ENCODE peak calls at places on chromosomes 4 and X, in nine cellular contexts. One of them, this sample, is unnamed.

GRCh38 chr4:145557720-145558119 is 61.5 kb upstream of the MMAA start:
- DNase-seq in CD8-positive, alpha-beta T cell: peak; percentile 38
- DNase-seq in lung: peak; percentile 53
- DNase-seq in ovary: no peak
- DNase-seq in Karpas-422: peak; percentile 91
- DNase-seq in thoracic aorta: no peak
- DNase-seq in Peyer's patch: peak; percentile 60
- DNase-seq in GM23248: peak; percentile 82
- DNase-seq in psoas muscle: peak; percentile 44
- DNase-seq in this sample: peak; percentile 11

GRCh38 chrX:121649414-121649813 is 602.0 kb downstream of the GLUD2 start:
- DNase-seq in CD8-positive, alpha-beta T cell: no peak
- DNase-seq in lung: no peak
- DNase-seq in ovary: no peak
- DNase-seq in Karpas-422: no peak
- DNase-seq in thoracic aorta: no peak
- DNase-seq in Peyer's patch: no peak
- DNase-seq in GM23248: no peak
- DNase-seq in psoas muscle: no peak
- DNase-seq in this sample: no peak

GRCh38 chrX:46254623-46255022 is 290.6 kb downstream of the ZNF674 start:
- DNase-seq in CD8-positive, alpha-beta T cell: no peak
- DNase-seq in lung: no peak
- DNase-seq in ovary: no peak
- DNase-seq in Karpas-422: no peak
- DNase-seq in thoracic aorta: no peak
- DNase-seq in Peyer's patch: no peak
- DNase-seq in GM23248: no peak
- DNase-seq in psoas muscle: no peak
- DNase-seq in this sample: no peak

GRCh38 chr4:36773467-36773866 is 471.1 kb upstream of the NWD2 start:
- DNase-seq in CD8-positive, alpha-beta T cell: no peak
- DNase-seq in lung: no peak
- DNase-seq in ovary: no peak
- DNase-seq in Karpas-422: no peak
- DNase-seq in thoracic aorta: no peak
- DNase-seq in Peyer's patch: no peak
- DNase-seq in GM23248: no peak
- DNase-seq in psoas muscle: no peak
- DNase-seq in this sample: no peak

GRCh38 chr4:184349283-184350039 is 124.9 kb downstream of the IRF2 start:
- DNase-seq in CD8-positive, alpha-beta T cell: no peak
- DNase-seq in lung: no peak
- DNase-seq in ovary: peak; percentile 59
- DNase-seq in Karpas-422: no peak
- DNase-seq in thoracic aorta: no peak
- DNase-seq in Peyer's patch: peak; percentile 61
- DNase-seq in GM23248: no peak
- DNase-seq in psoas muscle: no peak
- DNase-seq in this sample: no peak

GRCh38 chr4:56683455-56683854 is 2.4 kb upstream of the HOPX start:
- DNase-seq in CD8-positive, alpha-beta T cell: no peak
- DNase-seq in lung: no peak
- DNase-seq in ovary: no peak
- DNase-seq in Karpas-422: no peak
- DNase-seq in thoracic aorta: no peak
- DNase-seq in Peyer's patch: no peak
- DNase-seq in GM23248: no peak
- DNase-seq in psoas muscle: no peak
- DNase-seq in this sample: no peak

GRCh38 chrX:78375894-78376293 is 48.5 kb upstream of the CYSLTR1 start:
- DNase-seq in CD8-positive, alpha-beta T cell: no peak
- DNase-seq in lung: no peak
- DNase-seq in ovary: no peak
- DNase-seq in Karpas-422: no peak
- DNase-seq in thoracic aorta: no peak
- DNase-seq in Peyer's patch: no peak
- DNase-seq in GM23248: peak; percentile 0
- DNase-seq in psoas muscle: no peak
- DNase-seq in this sample: no peak

GRCh38 chr4:3364634-3365314 is 72.0 kb downstream of the RGS12 start:
- DNase-seq in CD8-positive, alpha-beta T cell: no peak
- DNase-seq in lung: peak; percentile 23
- DNase-seq in ovary: no peak
- DNase-seq in Karpas-422: no peak
- DNase-seq in thoracic aorta: no peak
- DNase-seq in Peyer's patch: no peak
- DNase-seq in GM23248: no peak
- DNase-seq in psoas muscle: no peak
- DNase-seq in this sample: no peak

GRCh38 chr4:174349156-174349555 is 65.4 kb downstream of the CEP44 start:
- DNase-seq in CD8-positive, alpha-beta T cell: no peak
- DNase-seq in lung: no peak
- DNase-seq in ovary: no peak
- DNase-seq in Karpas-422: no peak
- DNase-seq in thoracic aorta: no peak
- DNase-seq in Peyer's patch: no peak
- DNase-seq in GM23248: no peak
- DNase-seq in psoas muscle: no peak
- DNase-seq in this sample: no peak

DNA sequence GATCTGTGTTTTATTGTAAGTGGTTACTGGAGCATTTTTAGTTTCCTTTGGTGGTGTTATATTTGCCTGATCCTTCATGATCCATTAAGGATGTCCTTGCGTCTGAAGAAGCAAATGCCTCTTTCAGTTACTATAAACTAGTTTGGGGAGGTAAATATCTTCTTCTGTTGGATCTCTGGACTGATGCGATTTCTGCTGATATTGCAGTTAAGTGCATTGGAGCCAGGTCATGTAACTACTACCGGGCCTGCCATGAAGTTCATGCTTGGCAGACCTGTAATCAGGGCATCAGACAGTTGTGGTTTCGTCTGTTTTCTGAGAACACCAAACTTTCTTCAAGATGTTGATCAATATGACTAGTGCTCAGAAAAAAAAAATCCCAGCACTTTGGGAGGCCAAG is 22.9 kb downstream of the ZNF718 start:
- DNase-seq in CD8-positive, alpha-beta T cell: no peak
- DNase-seq in lung: no peak
- DNase-seq in ovary: no peak
- DNase-seq in Karpas-422: no peak
- DNase-seq in thoracic aorta: no peak
- DNase-seq in Peyer's patch: no peak
- DNase-seq in GM23248: no peak
- DNase-seq in psoas muscle: no peak
- DNase-seq in this sample: no peak
- H3K9me3 ChIP-seq in CD8-positive, alpha-beta T cell: peaks cover 57% of the 10 kb centered on the region
- H3K9me3 ChIP-seq in lung: peaks cover 26% of the 10 kb centered on the region
- H3K9me3 ChIP-seq in ovary: peaks cover 40% of the 10 kb centered on the region
- H3K9me3 ChIP-seq in Karpas-422: peaks cover 53% of the 10 kb centered on the region
- H3K9me3 ChIP-seq in thoracic aorta: peaks cover 91% of the 10 kb centered on the region
- H3K9me3 ChIP-seq in Peyer's patch: peaks cover 63% of the 10 kb centered on the region
- H3K9me3 ChIP-seq in GM23248: peaks cover 21% of the 10 kb centered on the region
- H3K9me3 ChIP-seq in psoas muscle: peaks cover 83% of the 10 kb centered on the region
- H3K9me3 ChIP-seq in this sample: peaks cover 4% of the 10 kb centered on the region

GRCh38 chr4:7803992-7804758 is 135.5 kb downstream of the AFAP1 start:
- DNase-seq in CD8-positive, alpha-beta T cell: peak; percentile 87
- DNase-seq in lung: peak; percentile 88
- DNase-seq in ovary: peak; percentile 91
- DNase-seq in Karpas-422: peak; percentile 89
- DNase-seq in thoracic aorta: no peak
- DNase-seq in Peyer's patch: peak; percentile 89
- DNase-seq in GM23248: peak; percentile 84
- DNase-seq in psoas muscle: peak; percentile 82
- DNase-seq in this sample: peak; percentile 69
- H3K36me3 ChIP-seq in CD8-positive, alpha-beta T cell: peaks cover 11% of the 10 kb centered on the region
- H3K36me3 ChIP-seq in lung: peaks cover 13% of the 10 kb centered on the region
- H3K36me3 ChIP-seq in ovary: no peaks in the 10 kb centered on the region
- H3K36me3 ChIP-seq in Karpas-422: no peaks in the 10 kb centered on the region
- H3K36me3 ChIP-seq in thoracic aorta: peaks cover 7% of the 10 kb centered on the region
- H3K36me3 ChIP-seq in Peyer's patch: no peaks in the 10 kb centered on the region
- H3K36me3 ChIP-seq in GM23248: peaks cover 58% of the 10 kb centered on the region
- H3K36me3 ChIP-seq in psoas muscle: peaks cover 20% of the 10 kb centered on the region
- H3K36me3 ChIP-seq in this sample: peaks cover 63% of the 10 kb centered on the region

GRCh38 chrX:40010550-40011364 is 87.0 kb downstream of the BCOR start:
- DNase-seq in CD8-positive, alpha-beta T cell: peak; percentile 11
- DNase-seq in lung: no peak
- DNase-seq in ovary: peak; percentile 21
- DNase-seq in Karpas-422: no peak
- DNase-seq in thoracic aorta: no peak
- DNase-seq in Peyer's patch: no peak
- DNase-seq in GM23248: no peak
- DNase-seq in psoas muscle: no peak
- DNase-seq in this sample: no peak

GRCh38 chrX:40009462-40009851 is 88.3 kb downstream of the BCOR start:
- DNase-seq in CD8-positive, alpha-beta T cell: no peak
- DNase-seq in lung: no peak
- DNase-seq in ovary: peak; percentile 32
- DNase-seq in Karpas-422: no peak
- DNase-seq in thoracic aorta: no peak
- DNase-seq in Peyer's patch: no peak
- DNase-seq in GM23248: peak; percentile 34
- DNase-seq in psoas muscle: no peak
- DNase-seq in this sample: no peak

GRCh38 chrX:40007746-40008705 is 89.7 kb downstream of the BCOR start:
- DNase-seq in CD8-positive, alpha-beta T cell: no peak
- DNase-seq in lung: no peak
- DNase-seq in ovary: peak; percentile 22
- DNase-seq in Karpas-422: no peak
- DNase-seq in thoracic aorta: no peak
- DNase-seq in Peyer's patch: no peak
- DNase-seq in GM23248: no peak
- DNase-seq in psoas muscle: no peak
- DNase-seq in this sample: no peak

GRCh38 chrX:40009890-40010289 is 87.9 kb downstream of the BCOR start:
- DNase-seq in CD8-positive, alpha-beta T cell: no peak
- DNase-seq in lung: no peak
- DNase-seq in ovary: peak; percentile 26
- DNase-seq in Karpas-422: no peak
- DNase-seq in thoracic aorta: no peak
- DNase-seq in Peyer's patch: no peak
- DNase-seq in GM23248: no peak
- DNase-seq in psoas muscle: no peak
- DNase-seq in this sample: no peak

GRCh38 chrX:40008841-40009461 is 88.8 kb downstream of the BCOR start:
- DNase-seq in CD8-positive, alpha-beta T cell: peak; percentile 10
- DNase-seq in lung: no peak
- DNase-seq in ovary: peak; percentile 45
- DNase-seq in Karpas-422: no peak
- DNase-seq in thoracic aorta: no peak
- DNase-seq in Peyer's patch: peak; percentile 50
- DNase-seq in GM23248: peak; percentile 43
- DNase-seq in psoas muscle: peak; percentile 40
- DNase-seq in this sample: no peak
- H3K4me3 ChIP-seq in CD8-positive, alpha-beta T cell: peak overlapping the region; percentile 27
- H3K4me3 ChIP-seq in lung: no peak overlapping the region
- H3K4me3 ChIP-seq in ovary: no peak overlapping the region
- H3K4me3 ChIP-seq in Karpas-422: no peak overlapping the region
- H3K4me3 ChIP-seq in thoracic aorta: peak overlapping the region; percentile 53
- H3K4me3 ChIP-seq in Peyer's patch: no peak overlapping the region
- H3K4me3 ChIP-seq in GM23248: peak overlapping the region; percentile 60
- H3K4me3 ChIP-seq in psoas muscle: peak overlapping the region; percentile 51
- H3K4me3 ChIP-seq in this sample: no peak overlapping the region

DNA sequence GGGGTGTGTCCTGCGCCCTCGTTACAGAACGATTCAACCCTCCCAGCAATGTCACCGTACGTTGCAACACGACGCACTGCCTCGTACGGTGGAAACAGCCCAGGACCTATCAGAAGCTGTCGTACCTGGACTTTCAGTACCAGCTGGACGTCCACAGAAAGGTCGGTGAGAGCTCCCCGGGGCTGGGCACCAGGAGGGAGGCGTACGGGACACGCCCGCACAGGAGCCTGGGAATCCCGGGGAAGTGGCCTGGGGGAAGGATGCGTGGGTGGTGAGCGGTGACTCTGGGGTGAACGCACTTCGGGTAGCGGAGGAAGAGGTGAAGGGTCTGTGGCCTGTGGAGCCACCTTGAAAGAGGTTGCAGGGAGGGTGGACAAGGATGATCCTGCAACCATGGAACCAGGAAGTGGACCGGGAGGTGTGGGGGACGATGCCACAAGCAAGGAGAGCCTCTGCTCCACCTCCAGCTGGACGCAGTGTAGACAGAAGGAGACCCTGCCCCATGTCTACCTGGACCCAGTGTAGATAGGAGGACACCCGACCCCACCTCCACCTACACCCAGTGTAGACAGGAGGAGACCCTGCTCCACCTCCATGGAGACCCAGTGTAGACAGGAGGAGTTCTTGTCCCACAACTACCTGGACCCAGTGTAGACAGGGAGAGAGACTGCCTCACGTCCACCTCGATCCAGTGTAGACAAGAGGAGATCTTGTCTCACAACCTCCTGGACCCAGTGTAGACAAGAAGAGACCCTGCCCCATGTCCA is 25.9 kb downstream of the CSF2RA start:
- DNase-seq in CD8-positive, alpha-beta T cell: no peak
- DNase-seq in lung: no peak
- DNase-seq in ovary: no peak
- DNase-seq in Karpas-422: no peak
- DNase-seq in thoracic aorta: no peak
- DNase-seq in Peyer's patch: no peak
- DNase-seq in GM23248: no peak
- DNase-seq in psoas muscle: no peak
- DNase-seq in this sample: no peak
- H3K9me3 ChIP-seq in CD8-positive, alpha-beta T cell: no peaks in the 10 kb centered on the region
- H3K9me3 ChIP-seq in lung: no peaks in the 10 kb centered on the region
- H3K9me3 ChIP-seq in ovary: no peaks in the 10 kb centered on the region
- H3K9me3 ChIP-seq in Karpas-422: peaks cover 14% of the 10 kb centered on the region
- H3K9me3 ChIP-seq in thoracic aorta: no peaks in the 10 kb centered on the region
- H3K9me3 ChIP-seq in Peyer's patch: no peaks in the 10 kb centered on the region
- H3K9me3 ChIP-seq in GM23248: no peaks in the 10 kb centered on the region
- H3K9me3 ChIP-seq in psoas muscle: no peaks in the 10 kb centered on the region
- H3K9me3 ChIP-seq in this sample: peaks cover 8% of the 10 kb centered on the region

GRCh38 chrX:154351183-154352011 is 23.0 kb downstream of the FLNA start:
- DNase-seq in CD8-positive, alpha-beta T cell: peak; percentile 50
- DNase-seq in lung: no peak
- DNase-seq in ovary: peak; percentile 26
- DNase-seq in Karpas-422: no peak
- DNase-seq in thoracic aorta: no peak
- DNase-seq in Peyer's patch: no peak
- DNase-seq in GM23248: no peak
- DNase-seq in psoas muscle: no peak
- DNase-seq in this sample: no peak
- H3K36me3 ChIP-seq in CD8-positive, alpha-beta T cell: peaks cover 45% of the 10 kb centered on the region
- H3K36me3 ChIP-seq in lung: peaks cover 65% of the 10 kb centered on the region
- H3K36me3 ChIP-seq in ovary: no peaks in the 10 kb centered on the region
- H3K36me3 ChIP-seq in Karpas-422: no peaks in the 10 kb centered on the region
- H3K36me3 ChIP-seq in thoracic aorta: peaks cover 68% of the 10 kb centered on the region
- H3K36me3 ChIP-seq in Peyer's patch: no peaks in the 10 kb centered on the region
- H3K36me3 ChIP-seq in GM23248: peaks cover 16% of the 10 kb centered on the region
- H3K36me3 ChIP-seq in psoas muscle: peaks cover 39% of the 10 kb centered on the region
- H3K36me3 ChIP-seq in this sample: peaks cover 62% of the 10 kb centered on the region

GRCh38 chr4:108004646-108005045 is 15.0 kb downstream of the HADH start:
- DNase-seq in CD8-positive, alpha-beta T cell: no peak
- DNase-seq in lung: no peak
- DNase-seq in ovary: no peak
- DNase-seq in Karpas-422: no peak
- DNase-seq in thoracic aorta: no peak
- DNase-seq in Peyer's patch: no peak
- DNase-seq in GM23248: no peak
- DNase-seq in psoas muscle: no peak
- DNase-seq in this sample: no peak
- H3K4me3 ChIP-seq in CD8-positive, alpha-beta T cell: no peak overlapping the region
- H3K4me3 ChIP-seq in lung: no peak overlapping the region
- H3K4me3 ChIP-seq in ovary: no peak overlapping the region
- H3K4me3 ChIP-seq in Karpas-422: no peak overlapping the region
- H3K4me3 ChIP-seq in thoracic aorta: no peak overlapping the region
- H3K4me3 ChIP-seq in Peyer's patch: no peak overlapping the region
- H3K4me3 ChIP-seq in GM23248: no peak overlapping the region
- H3K4me3 ChIP-seq in psoas muscle: no peak overlapping the region
- H3K4me3 ChIP-seq in this sample: no peak overlapping the region

GRCh38 chrX:144494069-144494468 is 610.2 kb downstream of the UBE2NL start:
- DNase-seq in CD8-positive, alpha-beta T cell: no peak
- DNase-seq in lung: no peak
- DNase-seq in ovary: no peak
- DNase-seq in Karpas-422: no peak
- DNase-seq in thoracic aorta: no peak
- DNase-seq in Peyer's patch: no peak
- DNase-seq in GM23248: no peak
- DNase-seq in psoas muscle: no peak
- DNase-seq in this sample: no peak
- H3K9me3 ChIP-seq in CD8-positive, alpha-beta T cell: no peaks in the 10 kb centered on the region
- H3K9me3 ChIP-seq in lung: no peaks in the 10 kb centered on the region
- H3K9me3 ChIP-seq in ovary: no peaks in the 10 kb centered on the region
- H3K9me3 ChIP-seq in Karpas-422: peaks cover 5% of the 10 kb centered on the region
- H3K9me3 ChIP-seq in thoracic aorta: no peaks in the 10 kb centered on the region
- H3K9me3 ChIP-seq in Peyer's patch: no peaks in the 10 kb centered on the region
- H3K9me3 ChIP-seq in GM23248: no peaks in the 10 kb centered on the region
- H3K9me3 ChIP-seq in psoas muscle: no peaks in the 10 kb centered on the region
- H3K9me3 ChIP-seq in this sample: no peaks in the 10 kb centered on the region